ENCODE peak calls at places on chromosomes 16 and 17, in ten cellular contexts. W is left lung, U is bronchial epithelial cell, C is aorta, L is dorsolateral prefrontal cortex, N is BJ, B is neuronal stem cell, H is trophoblast cell, Q is heart left ventricle, S is lower lobe of right lung. R is an unnamed sample. For H3K27me3, the result is how much of the 10 kb centered on the place peaks cover.

GRCh38 chr16:15915555-15916081 is 27.2 kb upstream of the CEP20 start:
- DNase-seq in W (no peak), U (no peak), C (no peak), L (no peak), N (no peak), B (no peak), H (no peak), Q (no peak), S (no peak), R (no peak)

GRCh38 chr17:78300962-78301820 is 58.7 kb downstream of the SOCS3 start:
- DNase-seq in W (no peak), U (peak), C (no peak), L (no peak), N (no peak), B (no peak), H (no peak), Q (no peak), S (no peak), R (no peak)

GRCh38 chr16:85826686-85827247 is 27.3 kb downstream of the COX4I1 start:
- DNase-seq in W (no peak), U (no peak), C (no peak), L (peak), N (no peak), B (no peak), H (no peak), Q (no peak), S (peak), R (no peak)

GRCh38 chr16:71867934-71868333 is 16.0 kb downstream of the ZNF821 start:
- DNase-seq in W (no peak), U (no peak), C (no peak), L (no peak), N (no peak), B (no peak), H (no peak), Q (no peak), S (no peak), R (no peak)

GRCh38 chr17:59901604-59902003 is 8.7 kb downstream of the RPS6KB1 start:
- DNase-seq in W (no peak), U (no peak), C (no peak), L (no peak), N (no peak), B (no peak), H (no peak), Q (no peak), S (no peak), R (no peak)

GRCh38 chr17:19238167-19238505 is 970 bp downstream of the EPN2 start:
- DNase-seq in W (peak), U (no peak), C (peak), L (no peak), N (no peak), B (peak), H (peak), Q (peak), S (peak), R (peak)

GRCh38 chr17:73133911-73134649 is 30.7 kb upstream of the SSTR2 start:
- DNase-seq in W (no peak), U (no peak), C (no peak), L (no peak), N (no peak), B (no peak), H (no peak), Q (no peak), S (no peak), R (no peak)

GRCh38 chr17:17819561-17819995 is 17.2 kb downstream of the SREBF1 start:
- DNase-seq in W (peak), U (peak), C (peak), L (peak), N (peak), B (no peak), H (peak), Q (peak), S (peak), R (peak)

GRCh38 chr17:50922107-50922506 is 56.0 kb upstream of the TOB1 start:
- DNase-seq in W (no peak), U (peak), C (no peak), L (no peak), N (no peak), B (no peak), H (no peak), Q (no peak), S (no peak), R (no peak)

GRCh38 chr17:78664476-78665384 is 87.5 kb upstream of the DNAH17 start:
- DNase-seq in W (peak), U (no peak), C (no peak), L (peak), N (no peak), B (no peak), H (no peak), Q (no peak), S (no peak), R (peak)

GRCh38 chr16:77171750-77172635 is 19.0 kb upstream of the MON1B start:
- DNase-seq in W (no peak), U (peak), C (no peak), L (no peak), N (no peak), B (peak), H (peak), Q (no peak), S (no peak), R (peak)

GRCh38 chr16:68375801-68376536 is 65.2 kb downstream of the PRMT7 start:
- DNase-seq in W (no peak), U (no peak), C (peak), L (no peak), N (no peak), B (peak), H (no peak), Q (no peak), S (no peak), R (no peak)

GRCh38 chr17:79944251-79944812 is 91.3 kb downstream of the TBC1D16 start:
- DNase-seq in W (peak), U (no peak), C (peak), L (peak), N (no peak), B (no peak), H (no peak), Q (no peak), S (peak), R (no peak)

GRCh38 chr16:48479955-48480354 is 94.7 kb upstream of the SIAH1 start:
- DNase-seq in W (no peak), U (peak), C (no peak), L (no peak), N (no peak), B (no peak), H (peak), Q (no peak), S (no peak), R (no peak)

GRCh38 chr17:38317081-38317480 is 20.1 kb downstream of the MRPL45 start:
- DNase-seq in W (no peak), U (peak), C (no peak), L (no peak), N (no peak), B (no peak), H (no peak), Q (no peak), S (no peak), R (no peak)

GRCh38 chr16:70407811-70408274 is 31.1 kb downstream of the ST3GAL2 start:
- DNase-seq in W (no peak), U (no peak), C (no peak), L (no peak), N (no peak), B (no peak), H (no peak), Q (no peak), S (no peak), R (no peak)

GRCh38 chr17:14792751-14793150 is 472.4 kb downstream of the PMP22 start:
- DNase-seq in W (no peak), U (peak), C (no peak), L (no peak), N (no peak), B (no peak), H (no peak), Q (no peak), S (no peak), R (peak)

GRCh38 chr17:41977991-41978390 is 11.4 kb downstream of the CNP start:
- DNase-seq in W (no peak), U (peak), C (no peak), L (peak), N (no peak), B (no peak), H (no peak), Q (no peak), S (no peak), R (no peak)

GRCh38 chr16:27870116-27870798 is 193.3 kb downstream of the GSG1L start:
- DNase-seq in W (no peak), U (no peak), C (no peak), L (no peak), N (no peak), B (no peak), H (no peak), Q (no peak), S (no peak), R (no peak)

GRCh38 chr16:12436201-12436657 is 367.5 kb downstream of the CPPED1 start:
- DNase-seq in W (no peak), U (no peak), C (no peak), L (no peak), N (no peak), B (peak), H (no peak), Q (no peak), S (no peak), R (no peak)

GRCh38 chr16:20049831-20050230 is 23.9 kb downstream of the GPR139 start:
- DNase-seq in W (no peak), U (no peak), C (no peak), L (no peak), N (no peak), B (no peak), H (no peak), Q (no peak), S (no peak), R (no peak)

GRCh38 chr16:1080801-1081733 is 8.5 kb downstream of the SSTR5 start:
- DNase-seq in W (no peak), U (no peak), C (no peak), L (no peak), N (no peak), B (no peak), H (no peak), Q (no peak), S (no peak), R (no peak)

GRCh38 chr16:1079786-1080525 is 7.4 kb downstream of the SSTR5 start:
- DNase-seq in W (no peak), U (no peak), C (no peak), L (no peak), N (no peak), B (no peak), H (no peak), Q (no peak), S (no peak), R (no peak)

GRCh38 chr16:1078579-1079021 is 6.1 kb downstream of the SSTR5 start:
- DNase-seq in W (no peak), U (peak), C (peak), L (no peak), N (no peak), B (no peak), H (no peak), Q (no peak), S (no peak), R (peak)

GRCh38 chr16:1077877-1078578 is 5.5 kb downstream of the SSTR5 start:
- DNase-seq in W (no peak), U (no peak), C (no peak), L (no peak), N (no peak), B (no peak), H (no peak), Q (no peak), S (no peak), R (no peak)

GRCh38 chr16:1079341-1079740 is 6.8 kb downstream of the SSTR5 start:
- DNase-seq in W (no peak), U (no peak), C (no peak), L (no peak), N (no peak), B (no peak), H (no peak), Q (no peak), S (no peak), R (no peak)
- H3K27me3 ChIP-seq in W (half or more), U (under half), C (under half), L (under half), N (under half), B (under half), H (under half), Q (under half), S (half or more), R (under half)

DNA sequence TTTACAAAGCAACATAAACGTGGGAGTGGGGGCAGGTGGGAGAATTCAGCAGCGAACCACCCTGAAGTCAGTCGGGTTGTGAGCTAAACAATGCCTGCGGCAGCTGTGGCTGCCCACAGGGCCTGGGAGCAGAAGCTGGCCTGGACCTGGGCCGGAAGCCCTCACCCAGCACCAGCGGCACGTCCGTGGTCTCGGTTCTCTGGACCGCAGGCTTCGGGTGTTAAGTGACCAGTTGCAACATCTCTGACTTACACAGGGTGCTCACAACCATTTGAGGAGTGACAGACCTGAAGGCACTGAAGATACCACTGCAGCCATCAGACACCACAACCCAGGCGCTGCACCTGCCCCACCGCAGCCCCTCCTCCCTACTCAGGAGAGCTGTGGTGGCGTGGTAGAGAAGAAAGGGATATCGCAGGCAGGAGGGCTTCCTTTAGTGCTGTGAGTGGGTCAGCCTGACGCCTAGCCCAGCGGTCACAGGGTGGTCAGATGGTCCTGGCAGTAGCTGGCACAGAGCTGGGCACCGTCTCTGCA is 33.8 kb downstream of the CBFA2T3 start:
- DNase-seq in W (no peak), U (no peak), C (peak), L (no peak), N (no peak), B (no peak), H (no peak), Q (no peak), S (no peak), R (no peak)
- H3K27me3 ChIP-seq in W (half or more), U (under half), C (under half), L (under half), N (under half), B (under half), H (under half), Q (under half), S (under half), R (half or more)

GRCh38 chr16:11003141-11003540 is 58.8 kb downstream of the CLEC16A start:
- DNase-seq in W (no peak), U (no peak), C (no peak), L (no peak), N (no peak), B (no peak), H (no peak), Q (no peak), S (no peak), R (no peak)
- H3K27me3 ChIP-seq in W (under half), U (under half), C (under half), L (under half), N (under half), B (under half), H (under half), Q (under half), S (under half), R (under half)

GRCh38 chr17:74659898-74660297 is 36.4 kb upstream of the CD300E start:
- DNase-seq in W (no peak), U (no peak), C (no peak), L (no peak), N (no peak), B (no peak), H (no peak), Q (no peak), S (no peak), R (no peak)

GRCh38 chr17:74658620-74659019 is 35.1 kb upstream of the CD300E start:
- DNase-seq in W (no peak), U (no peak), C (no peak), L (no peak), N (no peak), B (no peak), H (no peak), Q (no peak), S (no peak), R (no peak)

DNA sequence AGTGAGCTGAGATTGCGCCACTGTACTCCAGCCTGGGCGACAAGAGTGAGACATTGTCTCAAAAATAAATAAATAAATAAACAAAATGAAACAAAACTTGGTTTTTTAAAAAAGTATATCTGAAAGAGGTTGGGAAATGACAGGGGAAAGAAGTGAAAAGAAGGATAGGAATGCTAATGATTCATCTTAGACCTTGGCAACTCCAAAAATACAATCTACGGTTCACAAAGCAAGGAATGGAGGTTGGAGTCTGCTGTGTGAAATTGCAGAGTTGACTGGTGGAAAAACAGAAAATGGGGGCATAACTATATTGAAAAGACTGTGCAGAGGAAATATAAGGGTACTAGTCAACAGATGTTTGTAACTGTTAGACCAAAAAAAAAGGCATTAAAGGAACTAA is 40.0 kb upstream of the CD300E start:
- DNase-seq in W (no peak), U (peak), C (no peak), L (no peak), N (no peak), B (no peak), H (no peak), Q (no peak), S (no peak), R (no peak)
- H3K27me3 ChIP-seq in W (half or more), U (under half), C (under half), L (under half), N (under half), B (under half), H (under half), Q (under half), S (under half), R (under half)

R was measured in hepatocyte.